ENCODE peak calls at places on chromosomes 1 and 21, in seven cellular contexts. One of them, this sample, is unnamed.

GRCh38 chr1:156149374-156150106 is 3.8 kb upstream of the SEMA4A start:
- DNase-seq in neuronal stem cell: no peak
- DNase-seq in MM.1S: peak; percentile 93
- DNase-seq in A549: no peak
- DNase-seq in K562: peak; percentile 57
- DNase-seq in neural progenitor cell: peak; percentile 87
- DNase-seq in IMR-90: no peak
- DNase-seq in this sample: no peak

GRCh38 chr1:170732262-170732595 is 68.3 kb downstream of the PRRX1 start:
- DNase-seq in A549: no peak
- DNase-seq in IMR-90: peak; percentile 60
- DNase-seq in neuronal stem cell: no peak
- DNase-seq in MM.1S: no peak
- DNase-seq in K562: no peak
- DNase-seq in neural progenitor cell: no peak
- DNase-seq in this sample: no peak

GRCh38 chr1:15337656-15338402 is 71.9 kb upstream of the EFHD2 start:
- DNase-seq in neural progenitor cell: no peak
- DNase-seq in neuronal stem cell: no peak
- DNase-seq in A549: no peak
- DNase-seq in K562: no peak
- DNase-seq in MM.1S: no peak
- DNase-seq in IMR-90: peak; percentile 85
- DNase-seq in this sample: no peak

GRCh38 chr1:55375617-55376258 is 160.6 kb upstream of the USP24 start:
- DNase-seq in neuronal stem cell: peak; percentile 53
- DNase-seq in K562: peak; percentile 70
- DNase-seq in IMR-90: peak; percentile 47
- DNase-seq in MM.1S: peak; percentile 53
- DNase-seq in A549: peak; percentile 9
- DNase-seq in neural progenitor cell: peak; percentile 69
- DNase-seq in this sample: peak; percentile 45

GRCh38 chr1:230977781-230978490 is 725 bp downstream of the TTC13 start:
- DNase-seq in IMR-90: peak; percentile 11
- DNase-seq in neural progenitor cell: peak; percentile 66
- DNase-seq in A549: peak; percentile 9
- DNase-seq in K562: peak; percentile 55
- DNase-seq in neuronal stem cell: peak; percentile 26
- DNase-seq in MM.1S: peak; percentile 60
- DNase-seq in this sample: peak; percentile 41

GRCh38 chr1:117061986-117062415 is 1.9 kb downstream of the TTF2 start:
- DNase-seq in MM.1S: no peak
- DNase-seq in neural progenitor cell: no peak
- DNase-seq in A549: no peak
- DNase-seq in K562: no peak
- DNase-seq in neuronal stem cell: no peak
- DNase-seq in IMR-90: peak; percentile 88
- DNase-seq in this sample: no peak

GRCh38 chr21:41630249-41630648 is 122.3 kb upstream of the TMPRSS2 start:
- DNase-seq in neural progenitor cell: no peak
- DNase-seq in K562: no peak
- DNase-seq in A549: peak; percentile 85
- DNase-seq in IMR-90: peak; percentile 100
- DNase-seq in MM.1S: no peak
- DNase-seq in neuronal stem cell: no peak
- DNase-seq in this sample: no peak

GRCh38 chr1:83543222-83543973 is 455.5 kb downstream of the TTLL7 start:
- DNase-seq in A549: no peak
- DNase-seq in neural progenitor cell: no peak
- DNase-seq in IMR-90: no peak
- DNase-seq in neuronal stem cell: no peak
- DNase-seq in K562: no peak
- DNase-seq in MM.1S: no peak
- DNase-seq in this sample: no peak

GRCh38 chr1:30789388-30790255 is 32.0 kb upstream of the LAPTM5 start:
- DNase-seq in neural progenitor cell: no peak
- DNase-seq in neuronal stem cell: no peak
- DNase-seq in MM.1S: no peak
- DNase-seq in K562: no peak
- DNase-seq in A549: no peak
- DNase-seq in IMR-90: no peak
- DNase-seq in this sample: no peak

GRCh38 chr1:30791853-30792252 is 34.3 kb upstream of the LAPTM5 start:
- DNase-seq in A549: no peak
- DNase-seq in neuronal stem cell: no peak
- DNase-seq in neural progenitor cell: no peak
- DNase-seq in MM.1S: no peak
- DNase-seq in IMR-90: no peak
- DNase-seq in K562: no peak
- DNase-seq in this sample: no peak

GRCh38 chr1:30788580-30789387 is 31.2 kb upstream of the LAPTM5 start:
- DNase-seq in K562: no peak
- DNase-seq in neuronal stem cell: no peak
- DNase-seq in MM.1S: no peak
- DNase-seq in IMR-90: no peak
- DNase-seq in neural progenitor cell: no peak
- DNase-seq in A549: no peak
- DNase-seq in this sample: no peak

GRCh38 chr1:30793209-30793608 is 35.6 kb upstream of the LAPTM5 start:
- DNase-seq in neural progenitor cell: no peak
- DNase-seq in neuronal stem cell: no peak
- DNase-seq in K562: no peak
- DNase-seq in A549: no peak
- DNase-seq in MM.1S: no peak
- DNase-seq in IMR-90: no peak
- DNase-seq in this sample: no peak

GRCh38 chr1:30790850-30791778 is 33.5 kb upstream of the LAPTM5 start:
- DNase-seq in K562: no peak
- DNase-seq in MM.1S: peak; percentile 40
- DNase-seq in neural progenitor cell: no peak
- DNase-seq in IMR-90: no peak
- DNase-seq in neuronal stem cell: no peak
- DNase-seq in A549: no peak
- DNase-seq in this sample: peak; percentile 40
- H3K27ac ChIP-seq in K562: no peak overlapping the region
- H3K27ac ChIP-seq in MM.1S: no peak overlapping the region
- H3K27ac ChIP-seq in neural progenitor cell: no peak overlapping the region
- H3K27ac ChIP-seq in IMR-90: no peak overlapping the region
- H3K27ac ChIP-seq in neuronal stem cell: no peak overlapping the region
- H3K27ac ChIP-seq in A549: no peak overlapping the region
- H3K27ac ChIP-seq in this sample: no peak overlapping the region

DNA sequence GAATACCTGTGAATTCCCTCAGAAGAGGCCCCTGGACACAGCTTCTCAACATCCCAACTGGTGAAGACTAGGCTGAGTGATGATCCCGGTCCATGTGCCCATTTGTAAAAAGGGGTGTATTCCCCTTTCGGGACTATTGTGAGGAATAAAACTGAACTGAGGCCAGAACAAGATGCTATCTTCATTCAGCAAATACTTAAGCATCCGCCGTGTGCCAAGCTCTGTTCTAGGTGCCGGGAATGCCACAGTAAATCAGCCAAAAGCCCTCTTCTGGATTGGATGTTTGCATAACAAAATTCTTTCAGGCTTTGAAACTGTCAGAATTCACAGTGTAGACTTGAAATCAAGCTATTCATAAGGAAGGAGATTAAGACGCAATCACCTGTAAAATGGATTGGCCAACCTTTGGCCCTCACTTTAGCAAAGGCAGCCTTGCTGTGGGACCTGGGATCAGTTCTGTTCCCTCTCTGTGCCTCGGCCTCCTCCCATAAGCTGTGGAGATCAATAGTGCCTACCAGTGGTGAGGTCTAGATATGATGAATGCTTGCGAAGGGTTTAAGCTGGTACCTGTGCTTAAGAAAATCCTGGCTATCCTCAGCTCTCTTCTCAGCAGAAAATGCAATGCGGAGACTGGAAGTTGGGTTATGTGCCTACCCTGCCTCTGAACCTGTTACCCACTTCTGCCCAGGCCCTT is 1.8 kb downstream of the ALPL start:
- DNase-seq in neural progenitor cell: no peak
- DNase-seq in IMR-90: no peak
- DNase-seq in neuronal stem cell: no peak
- DNase-seq in K562: no peak
- DNase-seq in A549: no peak
- DNase-seq in MM.1S: no peak
- DNase-seq in this sample: no peak
- H3K4me2 ChIP-seq in neural progenitor cell: peak overlapping the region; percentile 88
- H3K4me2 ChIP-seq in IMR-90: no peak overlapping the region
- H3K4me2 ChIP-seq in neuronal stem cell: peak overlapping the region; percentile 95
- H3K4me2 ChIP-seq in K562: no peak overlapping the region
- H3K4me2 ChIP-seq in A549: no peak overlapping the region
- H3K4me2 ChIP-seq in MM.1S: no peak overlapping the region
- H3K4me2 ChIP-seq in this sample: no peak overlapping the region

GRCh38 chr1:204280099-204280498 is 66.3 kb upstream of the GOLT1A start:
- DNase-seq in neural progenitor cell: no peak
- DNase-seq in IMR-90: no peak
- DNase-seq in MM.1S: no peak
- DNase-seq in neuronal stem cell: no peak
- DNase-seq in A549: no peak
- DNase-seq in K562: no peak
- DNase-seq in this sample: no peak
- H3K27ac ChIP-seq in neural progenitor cell: no peak overlapping the region
- H3K27ac ChIP-seq in IMR-90: no peak overlapping the region
- H3K27ac ChIP-seq in MM.1S: no peak overlapping the region
- H3K27ac ChIP-seq in neuronal stem cell: no peak overlapping the region
- H3K27ac ChIP-seq in A549: no peak overlapping the region
- H3K27ac ChIP-seq in K562: no peak overlapping the region
- H3K27ac ChIP-seq in this sample: no peak overlapping the region

GRCh38 chr1:175951627-175952026 is 208.2 kb upstream of the TNR start:
- DNase-seq in MM.1S: no peak
- DNase-seq in A549: no peak
- DNase-seq in neuronal stem cell: no peak
- DNase-seq in neural progenitor cell: no peak
- DNase-seq in IMR-90: no peak
- DNase-seq in K562: no peak
- DNase-seq in this sample: no peak
- H3K4me2 ChIP-seq in MM.1S: no peak overlapping the region
- H3K4me2 ChIP-seq in A549: no peak overlapping the region
- H3K4me2 ChIP-seq in neuronal stem cell: no peak overlapping the region
- H3K4me2 ChIP-seq in neural progenitor cell: no peak overlapping the region
- H3K4me2 ChIP-seq in IMR-90: no peak overlapping the region
- H3K4me2 ChIP-seq in K562: no peak overlapping the region
- H3K4me2 ChIP-seq in this sample: no peak overlapping the region

DNA sequence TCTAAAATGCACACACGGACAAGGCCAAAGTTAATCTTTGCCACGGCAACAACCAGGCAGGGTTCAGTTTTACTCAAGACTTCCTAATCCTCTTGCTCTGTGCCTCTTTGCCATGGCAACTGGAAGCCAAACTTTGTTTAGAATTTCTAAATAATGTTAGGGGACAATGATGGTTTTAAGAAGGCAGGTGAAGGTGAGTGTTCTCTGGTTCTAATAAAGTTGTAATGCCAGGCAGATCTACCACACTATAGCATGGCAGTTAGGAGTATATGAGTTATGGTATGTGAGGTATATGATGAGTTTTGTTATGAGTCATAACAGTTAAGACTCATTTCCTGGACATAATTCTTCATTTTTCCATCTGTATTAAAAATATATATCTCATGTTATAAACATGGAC is 2.7 kb downstream of the PTPRC start:
- DNase-seq in K562: no peak
- DNase-seq in MM.1S: no peak
- DNase-seq in IMR-90: peak; percentile 43
- DNase-seq in A549: no peak
- DNase-seq in neuronal stem cell: no peak
- DNase-seq in neural progenitor cell: no peak
- DNase-seq in this sample: no peak
- H3K27ac ChIP-seq in K562: peak overlapping the region; percentile 79
- H3K27ac ChIP-seq in MM.1S: no peak overlapping the region
- H3K27ac ChIP-seq in IMR-90: no peak overlapping the region
- H3K27ac ChIP-seq in A549: no peak overlapping the region
- H3K27ac ChIP-seq in neuronal stem cell: no peak overlapping the region
- H3K27ac ChIP-seq in neural progenitor cell: no peak overlapping the region
- H3K27ac ChIP-seq in this sample: peak overlapping the region; percentile 84

GRCh38 chr1:202613571-202613970 is 96.7 kb downstream of the SYT2 start:
- DNase-seq in neural progenitor cell: no peak
- DNase-seq in neuronal stem cell: no peak
- DNase-seq in IMR-90: no peak
- DNase-seq in MM.1S: no peak
- DNase-seq in A549: no peak
- DNase-seq in K562: no peak
- DNase-seq in this sample: no peak

GRCh38 chr1:202616355-202616910 is 93.8 kb downstream of the SYT2 start:
- DNase-seq in A549: no peak
- DNase-seq in IMR-90: no peak
- DNase-seq in neural progenitor cell: no peak
- DNase-seq in K562: no peak
- DNase-seq in neuronal stem cell: no peak
- DNase-seq in MM.1S: no peak
- DNase-seq in this sample: no peak

GRCh38 chr1:202619528-202619927 is 90.7 kb downstream of the SYT2 start:
- DNase-seq in neuronal stem cell: no peak
- DNase-seq in neural progenitor cell: no peak
- DNase-seq in A549: no peak
- DNase-seq in K562: no peak
- DNase-seq in IMR-90: no peak
- DNase-seq in MM.1S: no peak
- DNase-seq in this sample: no peak

GRCh38 chr1:202618387-202619022 is 91.7 kb downstream of the SYT2 start:
- DNase-seq in MM.1S: no peak
- DNase-seq in neural progenitor cell: no peak
- DNase-seq in neuronal stem cell: no peak
- DNase-seq in IMR-90: peak; percentile 68
- DNase-seq in K562: no peak
- DNase-seq in A549: no peak
- DNase-seq in this sample: no peak

DNA sequence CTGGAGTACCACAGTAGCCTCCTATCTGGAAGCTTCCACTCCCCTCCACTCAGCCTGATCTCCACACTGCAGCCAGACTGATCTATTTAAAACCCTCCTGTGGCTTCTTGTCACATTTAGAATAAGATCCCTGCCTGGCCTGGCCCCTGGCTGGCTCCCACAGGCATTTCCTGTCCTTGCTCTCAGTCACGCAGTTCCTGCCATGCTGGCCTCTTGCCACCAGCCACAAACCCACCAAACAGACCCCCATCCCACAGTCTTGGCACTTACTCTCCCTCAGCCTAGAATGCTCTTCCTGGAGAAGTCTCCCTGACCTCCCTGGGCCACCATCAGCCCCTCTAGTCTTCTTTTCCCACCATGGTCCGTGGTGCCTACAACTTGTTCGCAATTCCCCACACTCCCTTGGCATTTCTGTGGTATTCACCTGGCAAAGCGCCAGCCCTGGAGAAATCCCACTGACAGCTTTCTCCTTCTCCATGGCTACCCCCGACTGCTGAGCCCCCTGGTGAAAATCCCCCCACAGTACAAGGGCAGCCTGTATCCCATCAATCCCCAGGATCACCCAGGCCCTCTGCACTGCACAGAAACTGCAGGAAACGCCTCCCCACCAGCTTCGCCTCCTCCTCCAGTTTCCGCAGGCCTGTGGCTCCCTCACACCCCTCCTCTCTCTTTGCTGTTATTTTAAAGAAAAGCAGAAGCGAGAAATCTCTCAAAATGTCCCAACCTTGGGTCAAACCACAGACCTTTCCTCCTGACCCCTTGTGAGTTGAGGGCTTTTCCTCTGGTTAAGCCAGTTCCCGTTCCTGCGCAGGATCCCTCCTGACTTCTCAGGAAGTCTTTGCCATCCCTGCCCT is 94.5 kb downstream of the SYT2 start:
- DNase-seq in A549: no peak
- DNase-seq in neural progenitor cell: no peak
- DNase-seq in IMR-90: peak; percentile 45
- DNase-seq in MM.1S: peak; percentile 82
- DNase-seq in K562: no peak
- DNase-seq in neuronal stem cell: no peak
- DNase-seq in this sample: no peak
- H3K4me2 ChIP-seq in A549: no peak overlapping the region
- H3K4me2 ChIP-seq in neural progenitor cell: no peak overlapping the region
- H3K4me2 ChIP-seq in IMR-90: peak overlapping the region; percentile 35
- H3K4me2 ChIP-seq in MM.1S: peak overlapping the region; percentile 95
- H3K4me2 ChIP-seq in K562: no peak overlapping the region
- H3K4me2 ChIP-seq in neuronal stem cell: no peak overlapping the region
- H3K4me2 ChIP-seq in this sample: no peak overlapping the region

This sample was measured in DND-41.